ENCODE peak calls at places on chromosomes 11 and 22, in eight cellular contexts. One of them, this sample, is unnamed.

GRCh38 chr22:19430890-19431541 is 517 bp downstream of the HIRA start:
- DNase-seq in GM03348: peak; percentile 33
- DNase-seq in mucosa of descending colon: peak; percentile 83
- DNase-seq in activated T-helper 2 cell treated with anti-CD3 and anti-CD28 coated beads, Interferon-gamma antibody, Interleukin-2, Interleukin-4, amounts not matched to agents 10 μg/mL and 5 μg/mL and 100 μg/mL, durations not matched to agents 14 hours and 24 hours and 36 hours: peak; percentile 31
- DNase-seq in stimulated activated CD8-positive, alpha-beta memory T cell treated with anti-CD3 and anti-CD28 coated beads, Interleukin-2, amount 100 ng/mL, for 48 hours: peak; percentile 14
- DNase-seq in AG10803: peak; percentile 25
- DNase-seq in activated CD4-positive, CD25-positive, alpha-beta regulatory T cell treated with anti-CD3 and anti-CD28 coated beads, Interleukin-2, amount 50 U/mL, for 16 hours: no peak
- DNase-seq in right lobe of liver: peak; percentile 90
- DNase-seq in this sample: no peak

GRCh38 chr22:44005524-44005923 is 18.6 kb upstream of the PARVB start:
- DNase-seq in GM03348: no peak
- DNase-seq in mucosa of descending colon: no peak
- DNase-seq in activated T-helper 2 cell treated with anti-CD3 and anti-CD28 coated beads, Interferon-gamma antibody, Interleukin-2, Interleukin-4, amounts not matched to agents 10 μg/mL and 5 μg/mL and 100 μg/mL, durations not matched to agents 14 hours and 24 hours and 36 hours: no peak
- DNase-seq in stimulated activated CD8-positive, alpha-beta memory T cell treated with anti-CD3 and anti-CD28 coated beads, Interleukin-2, amount 100 ng/mL, for 48 hours: no peak
- DNase-seq in AG10803: no peak
- DNase-seq in activated CD4-positive, CD25-positive, alpha-beta regulatory T cell treated with anti-CD3 and anti-CD28 coated beads, Interleukin-2, amount 50 U/mL, for 16 hours: no peak
- DNase-seq in right lobe of liver: no peak
- DNase-seq in this sample: no peak

GRCh38 chr11:121575250-121575962 is 122.6 kb upstream of the SORL1-AS1 start:
- DNase-seq in GM03348: no peak
- DNase-seq in mucosa of descending colon: peak; percentile 43
- DNase-seq in activated T-helper 2 cell treated with anti-CD3 and anti-CD28 coated beads, Interferon-gamma antibody, Interleukin-2, Interleukin-4, amounts not matched to agents 10 μg/mL and 5 μg/mL and 100 μg/mL, durations not matched to agents 14 hours and 24 hours and 36 hours: no peak
- DNase-seq in stimulated activated CD8-positive, alpha-beta memory T cell treated with anti-CD3 and anti-CD28 coated beads, Interleukin-2, amount 100 ng/mL, for 48 hours: no peak
- DNase-seq in AG10803: no peak
- DNase-seq in activated CD4-positive, CD25-positive, alpha-beta regulatory T cell treated with anti-CD3 and anti-CD28 coated beads, Interleukin-2, amount 50 U/mL, for 16 hours: no peak
- DNase-seq in right lobe of liver: peak; percentile 93
- DNase-seq in this sample: no peak

GRCh38 chr22:23750374-23750743 is 553 bp downstream of the ZNF70 start:
- DNase-seq in GM03348: no peak
- DNase-seq in mucosa of descending colon: no peak
- DNase-seq in activated T-helper 2 cell treated with anti-CD3 and anti-CD28 coated beads, Interferon-gamma antibody, Interleukin-2, Interleukin-4, amounts not matched to agents 10 μg/mL and 5 μg/mL and 100 μg/mL, durations not matched to agents 14 hours and 24 hours and 36 hours: no peak
- DNase-seq in stimulated activated CD8-positive, alpha-beta memory T cell treated with anti-CD3 and anti-CD28 coated beads, Interleukin-2, amount 100 ng/mL, for 48 hours: no peak
- DNase-seq in AG10803: no peak
- DNase-seq in activated CD4-positive, CD25-positive, alpha-beta regulatory T cell treated with anti-CD3 and anti-CD28 coated beads, Interleukin-2, amount 50 U/mL, for 16 hours: no peak
- DNase-seq in right lobe of liver: no peak
- DNase-seq in this sample: no peak

GRCh38 chr11:131064373-131064991 is 148.2 kb upstream of the SNX19 start:
- DNase-seq in GM03348: peak; percentile 89
- DNase-seq in mucosa of descending colon: peak; percentile 41
- DNase-seq in activated T-helper 2 cell treated with anti-CD3 and anti-CD28 coated beads, Interferon-gamma antibody, Interleukin-2, Interleukin-4, amounts not matched to agents 10 μg/mL and 5 μg/mL and 100 μg/mL, durations not matched to agents 14 hours and 24 hours and 36 hours: no peak
- DNase-seq in stimulated activated CD8-positive, alpha-beta memory T cell treated with anti-CD3 and anti-CD28 coated beads, Interleukin-2, amount 100 ng/mL, for 48 hours: peak; percentile 1
- DNase-seq in AG10803: peak; percentile 61
- DNase-seq in activated CD4-positive, CD25-positive, alpha-beta regulatory T cell treated with anti-CD3 and anti-CD28 coated beads, Interleukin-2, amount 50 U/mL, for 16 hours: no peak
- DNase-seq in right lobe of liver: peak; percentile 49
- DNase-seq in this sample: peak; percentile 60

GRCh38 chr11:7632211-7632610 is 41.1 kb downstream of the CYB5R2 start:
- DNase-seq in GM03348: no peak
- DNase-seq in mucosa of descending colon: no peak
- DNase-seq in activated T-helper 2 cell treated with anti-CD3 and anti-CD28 coated beads, Interferon-gamma antibody, Interleukin-2, Interleukin-4, amounts not matched to agents 10 μg/mL and 5 μg/mL and 100 μg/mL, durations not matched to agents 14 hours and 24 hours and 36 hours: no peak
- DNase-seq in stimulated activated CD8-positive, alpha-beta memory T cell treated with anti-CD3 and anti-CD28 coated beads, Interleukin-2, amount 100 ng/mL, for 48 hours: no peak
- DNase-seq in AG10803: peak; percentile 63
- DNase-seq in activated CD4-positive, CD25-positive, alpha-beta regulatory T cell treated with anti-CD3 and anti-CD28 coated beads, Interleukin-2, amount 50 U/mL, for 16 hours: no peak
- DNase-seq in right lobe of liver: no peak
- DNase-seq in this sample: no peak

GRCh38 chr11:120400564-120401364 is 64.6 kb downstream of the ARHGEF12 start:
- DNase-seq in GM03348: peak; percentile 82
- DNase-seq in mucosa of descending colon: no peak
- DNase-seq in activated T-helper 2 cell treated with anti-CD3 and anti-CD28 coated beads, Interferon-gamma antibody, Interleukin-2, Interleukin-4, amounts not matched to agents 10 μg/mL and 5 μg/mL and 100 μg/mL, durations not matched to agents 14 hours and 24 hours and 36 hours: no peak
- DNase-seq in stimulated activated CD8-positive, alpha-beta memory T cell treated with anti-CD3 and anti-CD28 coated beads, Interleukin-2, amount 100 ng/mL, for 48 hours: no peak
- DNase-seq in AG10803: peak; percentile 94
- DNase-seq in activated CD4-positive, CD25-positive, alpha-beta regulatory T cell treated with anti-CD3 and anti-CD28 coated beads, Interleukin-2, amount 50 U/mL, for 16 hours: no peak
- DNase-seq in right lobe of liver: peak; percentile 52
- DNase-seq in this sample: peak; percentile 46

GRCh38 chr11:45937916-45938315 is 15.5 kb downstream of the LARGE2 start:
- DNase-seq in GM03348: no peak
- DNase-seq in mucosa of descending colon: no peak
- DNase-seq in activated T-helper 2 cell treated with anti-CD3 and anti-CD28 coated beads, Interferon-gamma antibody, Interleukin-2, Interleukin-4, amounts not matched to agents 10 μg/mL and 5 μg/mL and 100 μg/mL, durations not matched to agents 14 hours and 24 hours and 36 hours: no peak
- DNase-seq in stimulated activated CD8-positive, alpha-beta memory T cell treated with anti-CD3 and anti-CD28 coated beads, Interleukin-2, amount 100 ng/mL, for 48 hours: no peak
- DNase-seq in AG10803: no peak
- DNase-seq in activated CD4-positive, CD25-positive, alpha-beta regulatory T cell treated with anti-CD3 and anti-CD28 coated beads, Interleukin-2, amount 50 U/mL, for 16 hours: no peak
- DNase-seq in right lobe of liver: no peak
- DNase-seq in this sample: no peak

GRCh38 chr22:42720263-42721044 is at the start of gene A4GALT:
- DNase-seq in GM03348: peak; percentile 94
- DNase-seq in mucosa of descending colon: no peak
- DNase-seq in activated T-helper 2 cell treated with anti-CD3 and anti-CD28 coated beads, Interferon-gamma antibody, Interleukin-2, Interleukin-4, amounts not matched to agents 10 μg/mL and 5 μg/mL and 100 μg/mL, durations not matched to agents 14 hours and 24 hours and 36 hours: no peak
- DNase-seq in stimulated activated CD8-positive, alpha-beta memory T cell treated with anti-CD3 and anti-CD28 coated beads, Interleukin-2, amount 100 ng/mL, for 48 hours: no peak
- DNase-seq in AG10803: no peak
- DNase-seq in activated CD4-positive, CD25-positive, alpha-beta regulatory T cell treated with anti-CD3 and anti-CD28 coated beads, Interleukin-2, amount 50 U/mL, for 16 hours: no peak
- DNase-seq in right lobe of liver: no peak
- DNase-seq in this sample: no peak

GRCh38 chr22:48758021-48758561 is 1069.6 kb downstream of the BRD1 start:
- DNase-seq in GM03348: no peak
- DNase-seq in mucosa of descending colon: peak; percentile 9
- DNase-seq in activated T-helper 2 cell treated with anti-CD3 and anti-CD28 coated beads, Interferon-gamma antibody, Interleukin-2, Interleukin-4, amounts not matched to agents 10 μg/mL and 5 μg/mL and 100 μg/mL, durations not matched to agents 14 hours and 24 hours and 36 hours: peak; percentile 1
- DNase-seq in stimulated activated CD8-positive, alpha-beta memory T cell treated with anti-CD3 and anti-CD28 coated beads, Interleukin-2, amount 100 ng/mL, for 48 hours: no peak
- DNase-seq in AG10803: no peak
- DNase-seq in activated CD4-positive, CD25-positive, alpha-beta regulatory T cell treated with anti-CD3 and anti-CD28 coated beads, Interleukin-2, amount 50 U/mL, for 16 hours: no peak
- DNase-seq in right lobe of liver: peak; percentile 28
- DNase-seq in this sample: no peak

GRCh38 chr22:24435861-24436351 is 8.5 kb downstream of the ADORA2A start:
- DNase-seq in GM03348: no peak
- DNase-seq in mucosa of descending colon: no peak
- DNase-seq in activated T-helper 2 cell treated with anti-CD3 and anti-CD28 coated beads, Interferon-gamma antibody, Interleukin-2, Interleukin-4, amounts not matched to agents 10 μg/mL and 5 μg/mL and 100 μg/mL, durations not matched to agents 14 hours and 24 hours and 36 hours: no peak
- DNase-seq in stimulated activated CD8-positive, alpha-beta memory T cell treated with anti-CD3 and anti-CD28 coated beads, Interleukin-2, amount 100 ng/mL, for 48 hours: no peak
- DNase-seq in AG10803: peak; percentile 16
- DNase-seq in activated CD4-positive, CD25-positive, alpha-beta regulatory T cell treated with anti-CD3 and anti-CD28 coated beads, Interleukin-2, amount 50 U/mL, for 16 hours: no peak
- DNase-seq in right lobe of liver: peak; percentile 46
- DNase-seq in this sample: no peak

GRCh38 chr11:67583319-67584204 is at the start of gene GSTP1:
- DNase-seq in GM03348: peak; percentile 97
- DNase-seq in mucosa of descending colon: peak; percentile 93
- DNase-seq in activated T-helper 2 cell treated with anti-CD3 and anti-CD28 coated beads, Interferon-gamma antibody, Interleukin-2, Interleukin-4, amounts not matched to agents 10 μg/mL and 5 μg/mL and 100 μg/mL, durations not matched to agents 14 hours and 24 hours and 36 hours: peak; percentile 69
- DNase-seq in stimulated activated CD8-positive, alpha-beta memory T cell treated with anti-CD3 and anti-CD28 coated beads, Interleukin-2, amount 100 ng/mL, for 48 hours: peak; percentile 83
- DNase-seq in AG10803: peak; percentile 88
- DNase-seq in activated CD4-positive, CD25-positive, alpha-beta regulatory T cell treated with anti-CD3 and anti-CD28 coated beads, Interleukin-2, amount 50 U/mL, for 16 hours: peak; percentile 51
- DNase-seq in right lobe of liver: peak; percentile 75
- DNase-seq in this sample: peak; percentile 90

GRCh38 chr22:21022507-21022906 is 7.5 kb downstream of the P2RX6 start:
- DNase-seq in GM03348: no peak
- DNase-seq in mucosa of descending colon: no peak
- DNase-seq in activated T-helper 2 cell treated with anti-CD3 and anti-CD28 coated beads, Interferon-gamma antibody, Interleukin-2, Interleukin-4, amounts not matched to agents 10 μg/mL and 5 μg/mL and 100 μg/mL, durations not matched to agents 14 hours and 24 hours and 36 hours: no peak
- DNase-seq in stimulated activated CD8-positive, alpha-beta memory T cell treated with anti-CD3 and anti-CD28 coated beads, Interleukin-2, amount 100 ng/mL, for 48 hours: no peak
- DNase-seq in AG10803: no peak
- DNase-seq in activated CD4-positive, CD25-positive, alpha-beta regulatory T cell treated with anti-CD3 and anti-CD28 coated beads, Interleukin-2, amount 50 U/mL, for 16 hours: no peak
- DNase-seq in right lobe of liver: no peak
- DNase-seq in this sample: no peak

GRCh38 chr22:36194971-36195370 is 6.6 kb downstream of the APOL4 start:
- DNase-seq in GM03348: peak; percentile 74
- DNase-seq in mucosa of descending colon: peak; percentile 39
- DNase-seq in activated T-helper 2 cell treated with anti-CD3 and anti-CD28 coated beads, Interferon-gamma antibody, Interleukin-2, Interleukin-4, amounts not matched to agents 10 μg/mL and 5 μg/mL and 100 μg/mL, durations not matched to agents 14 hours and 24 hours and 36 hours: no peak
- DNase-seq in stimulated activated CD8-positive, alpha-beta memory T cell treated with anti-CD3 and anti-CD28 coated beads, Interleukin-2, amount 100 ng/mL, for 48 hours: no peak
- DNase-seq in AG10803: peak; percentile 73
- DNase-seq in activated CD4-positive, CD25-positive, alpha-beta regulatory T cell treated with anti-CD3 and anti-CD28 coated beads, Interleukin-2, amount 50 U/mL, for 16 hours: no peak
- DNase-seq in right lobe of liver: peak; percentile 62
- DNase-seq in this sample: peak; percentile 17

GRCh38 chr22:36454916-36455570 is 26.4 kb downstream of the TXN2 start:
- DNase-seq in GM03348: peak; percentile 93
- DNase-seq in mucosa of descending colon: peak; percentile 99
- DNase-seq in activated T-helper 2 cell treated with anti-CD3 and anti-CD28 coated beads, Interferon-gamma antibody, Interleukin-2, Interleukin-4, amounts not matched to agents 10 μg/mL and 5 μg/mL and 100 μg/mL, durations not matched to agents 14 hours and 24 hours and 36 hours: peak; percentile 95
- DNase-seq in stimulated activated CD8-positive, alpha-beta memory T cell treated with anti-CD3 and anti-CD28 coated beads, Interleukin-2, amount 100 ng/mL, for 48 hours: peak; percentile 99
- DNase-seq in AG10803: peak; percentile 83
- DNase-seq in activated CD4-positive, CD25-positive, alpha-beta regulatory T cell treated with anti-CD3 and anti-CD28 coated beads, Interleukin-2, amount 50 U/mL, for 16 hours: peak; percentile 85
- DNase-seq in right lobe of liver: peak; percentile 95
- DNase-seq in this sample: peak; percentile 90

GRCh38 chr11:112794321-112794720 is 166.9 kb upstream of the NCAM1 start:
- DNase-seq in GM03348: peak; percentile 83
- DNase-seq in mucosa of descending colon: no peak
- DNase-seq in activated T-helper 2 cell treated with anti-CD3 and anti-CD28 coated beads, Interferon-gamma antibody, Interleukin-2, Interleukin-4, amounts not matched to agents 10 μg/mL and 5 μg/mL and 100 μg/mL, durations not matched to agents 14 hours and 24 hours and 36 hours: no peak
- DNase-seq in stimulated activated CD8-positive, alpha-beta memory T cell treated with anti-CD3 and anti-CD28 coated beads, Interleukin-2, amount 100 ng/mL, for 48 hours: no peak
- DNase-seq in AG10803: peak; percentile 88
- DNase-seq in activated CD4-positive, CD25-positive, alpha-beta regulatory T cell treated with anti-CD3 and anti-CD28 coated beads, Interleukin-2, amount 50 U/mL, for 16 hours: no peak
- DNase-seq in right lobe of liver: no peak
- DNase-seq in this sample: no peak

This sample was measured in NCI-H2227 treated with DMSO at 0.1 percent for 48 hours.